ENCODE peak calls at places on chromosome 18, in nine cellular contexts. N, R, F, B, X, H, Z, D and Q are unnamed samples.

GRCh38 chr18:11760498-11761158 is 71.6 kb downstream of the GNAL start:
- DNase-seq in Z (no peak), N (no peak), D (no peak), F (no peak), R (no peak), B (no peak), H (no peak), X (no peak), Q (no peak)

GRCh38 chr18:49691177-49691608 is 122.1 kb downstream of the ACAA2 start:
- DNase-seq in N (no peak), B (peak), H (no peak), Z (peak), D (no peak), X (peak), F (no peak), R (peak), Q (no peak)

GRCh38 chr18:48845174-48845573 is 105.6 kb downstream of the SMAD7 start:
- DNase-seq in H (no peak), R (no peak), X (no peak), F (no peak), B (no peak), D (no peak), N (peak), Z (no peak), Q (no peak)

GRCh38 chr18:71028285-71028762 is 739.5 kb downstream of the SOCS6 start:
- DNase-seq in H (no peak), X (no peak), Z (no peak), D (no peak), B (no peak), N (no peak), R (no peak), F (no peak), Q (no peak)

GRCh38 chr18:55549474-55550104 is 38.4 kb downstream of the TCF4 start:
- DNase-seq in R (no peak), N (no peak), Z (no peak), X (no peak), B (no peak), D (no peak), H (no peak), F (no peak), Q (no peak)

GRCh38 chr18:45793295-45793965 is 32.0 kb upstream of the SIGLEC15 start:
- DNase-seq in X (peak), H (no peak), F (no peak), N (no peak), D (no peak), Z (peak), R (peak), B (peak), Q (no peak)

GRCh38 chr18:33817096-33817495 is 239.1 kb downstream of the ASXL3 start:
- DNase-seq in X (peak), F (no peak), B (peak), D (no peak), Z (no peak), N (no peak), R (no peak), H (no peak), Q (no peak)

GRCh38 chr18:74378179-74378682 is 62.6 kb downstream of the C18orf63 start:
- DNase-seq in N (no peak), F (no peak), H (no peak), R (no peak), Z (no peak), X (no peak), B (no peak), D (peak), Q (peak)

GRCh38 chr18:61419763-61420162 is 86.5 kb downstream of the CDH20 start:
- DNase-seq in Z (no peak), R (no peak), F (no peak), X (no peak), H (no peak), D (no peak), N (no peak), B (no peak), Q (no peak)

GRCh38 chr18:41643427-41643826 is 311.6 kb upstream of the PIK3C3 start:
- DNase-seq in H (no peak), R (no peak), F (no peak), Z (no peak), X (no peak), B (no peak), D (no peak), N (no peak), Q (no peak)

GRCh38 chr18:57660961-57661360 is 39.3 kb upstream of the NARS1 start:
- DNase-seq in H (no peak), D (no peak), F (no peak), R (peak), B (peak), Z (no peak), N (no peak), X (peak), Q (no peak)

GRCh38 chr18:48022021-48022420 is 91.6 kb upstream of the SMAD2 start:
- DNase-seq in R (no peak), B (no peak), Z (no peak), H (peak), D (no peak), X (no peak), F (no peak), N (no peak), Q (no peak)

GRCh38 chr18:60070631-60071030 is 170.8 kb downstream of the PMAIP1 start:
- DNase-seq in B (peak), H (no peak), D (no peak), Z (no peak), R (no peak), X (peak), F (no peak), N (no peak), Q (no peak)

GRCh38 chr18:60075477-60075876 is 175.7 kb downstream of the PMAIP1 start:
- DNase-seq in R (no peak), Z (no peak), B (no peak), D (no peak), X (no peak), H (no peak), N (no peak), F (no peak), Q (no peak)
- TF ChIP-seq CTCF in R (no peak), Z (peak), B (no peak), D (no peak), X (no peak), H (no peak), N (no peak), F (no peak), Q (no peak)

GRCh38 chr18:63559567-63560491 is 17.7 kb downstream of the SERPINB12 start:
- DNase-seq in B (no peak), X (no peak), Z (no peak), D (no peak), N (no peak), R (no peak), H (no peak), F (no peak), Q (no peak)
- TF ChIP-seq CTCF in B (no peak), X (no peak), Z (no peak), D (no peak), N (no peak), R (no peak), H (no peak), F (no peak), Q (no peak)

DNA sequence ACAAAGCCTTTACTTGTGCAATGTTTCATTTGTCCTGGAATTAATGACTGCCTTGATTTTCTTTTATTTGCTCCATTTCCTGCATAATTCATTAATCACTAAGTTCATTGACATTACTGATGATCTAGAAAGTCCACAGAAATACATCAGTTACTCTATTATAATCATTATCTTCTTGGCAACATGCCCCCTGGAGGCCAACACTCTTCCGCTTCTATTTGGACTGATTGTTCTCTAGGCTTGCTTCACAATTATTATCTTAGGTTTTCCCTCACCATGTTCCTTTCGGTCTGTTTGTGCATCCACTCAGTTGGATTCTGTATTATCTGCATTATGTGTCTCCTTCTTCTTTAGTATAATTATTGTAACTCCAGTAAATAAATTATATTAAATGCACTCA is 461.0 kb upstream of the CDH2 start:
- DNase-seq in R (no peak), B (no peak), X (no peak), D (no peak), H (no peak), N (no peak), Z (no peak), F (no peak), Q (no peak)
- TF ChIP-seq CTCF in R (no peak), B (no peak), X (no peak), D (peak), H (no peak), N (no peak), Z (peak), F (no peak), Q (no peak)

GRCh38 chr18:29196307-29196706 is 1019.4 kb upstream of the CDH2 start:
- DNase-seq in B (no peak), H (no peak), F (no peak), D (no peak), Z (no peak), R (no peak), N (no peak), X (no peak), Q (no peak)

GRCh38 chr18:29188760-29189159 is 1011.8 kb upstream of the CDH2 start:
- DNase-seq in X (peak), N (no peak), B (no peak), F (no peak), R (no peak), H (no peak), D (no peak), Z (no peak), Q (no peak)

GRCh38 chr18:29185801-29186200 is 1008.9 kb upstream of the CDH2 start:
- DNase-seq in F (no peak), D (no peak), N (no peak), X (no peak), R (no peak), B (no peak), H (no peak), Z (no peak), Q (no peak)

DNA sequence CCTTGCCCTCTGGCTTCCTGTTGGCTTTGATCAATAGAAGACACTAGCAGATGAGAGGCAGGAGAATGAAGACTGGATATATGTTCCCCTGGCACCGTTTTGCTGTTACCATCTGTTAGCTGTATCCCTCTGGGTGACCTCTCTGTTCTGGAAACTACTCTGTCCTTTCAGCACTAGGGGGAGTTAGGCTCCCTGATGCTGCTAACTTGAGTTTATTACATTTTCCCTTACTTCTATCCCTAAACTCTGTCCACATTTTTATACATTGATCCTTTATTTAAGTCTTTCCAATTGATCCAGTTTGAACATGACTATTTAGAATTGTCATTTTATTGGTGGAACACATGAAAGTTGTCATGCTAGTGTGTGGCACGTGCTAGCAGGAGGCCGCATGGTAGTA is 1014.3 kb upstream of the CDH2 start:
- DNase-seq in H (no peak), D (no peak), R (no peak), Z (no peak), B (peak), N (no peak), X (peak), F (no peak), Q (no peak)
- TF ChIP-seq CTCF in H (no peak), D (no peak), R (peak), Z (peak), B (peak), N (no peak), X (peak), F (no peak), Q (peak)

DNA sequence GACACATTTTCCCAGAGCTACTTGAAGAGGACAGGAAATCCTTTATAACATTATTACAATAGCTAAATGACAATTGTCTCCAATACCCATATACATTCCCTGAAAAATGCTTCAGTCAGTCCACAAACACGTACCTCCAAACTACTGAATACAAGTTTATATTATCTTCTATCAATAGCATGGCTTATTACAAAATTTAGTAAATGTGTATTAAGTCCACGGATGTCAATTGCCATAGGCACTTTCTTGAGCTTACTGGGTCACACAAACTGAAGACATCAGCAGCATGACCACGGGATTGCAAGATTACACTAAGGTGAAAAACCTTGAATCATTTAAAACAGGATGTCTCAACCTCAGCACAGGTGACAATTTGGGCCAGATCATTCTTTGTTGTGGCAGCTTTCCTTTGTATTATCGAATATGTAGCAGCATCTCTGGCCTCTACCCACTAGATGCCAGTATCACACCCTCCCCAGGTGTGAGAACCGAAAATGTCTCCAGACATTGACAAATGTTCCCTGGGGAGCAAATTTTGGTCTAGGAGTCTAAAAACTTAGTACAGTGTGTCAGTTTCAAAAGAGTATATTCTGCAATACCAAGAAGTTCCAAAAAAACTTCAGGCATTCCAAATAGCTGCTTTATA is 1.4 kb downstream of the MBD2 start:
- DNase-seq in B (no peak), Z (peak), F (no peak), N (no peak), X (no peak), D (no peak), R (no peak), H (no peak), Q (no peak)
- TF ChIP-seq CTCF in B (no peak), Z (peak), F (no peak), N (peak), X (no peak), D (peak), R (no peak), H (no peak), Q (peak)

DNA sequence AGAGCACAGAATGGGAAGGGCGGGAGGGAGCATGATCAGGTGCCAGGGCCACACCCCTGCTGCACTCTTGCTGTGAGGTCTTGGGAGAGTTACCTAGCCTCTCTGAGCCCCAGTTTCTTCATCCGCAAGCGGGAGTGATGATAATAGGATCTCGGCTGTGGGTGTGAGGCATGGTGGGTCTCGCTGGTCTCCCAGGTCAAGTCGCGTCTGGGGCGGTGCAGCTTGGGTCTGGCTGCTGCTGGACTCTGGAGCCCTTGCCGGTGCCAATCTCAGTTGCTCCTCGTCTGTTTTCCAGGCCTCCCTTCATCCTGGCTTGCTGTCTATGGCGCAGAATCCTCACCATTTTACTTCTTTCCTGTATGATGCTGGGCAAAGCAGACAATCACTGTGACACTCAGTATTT is 130.3 kb upstream of the RAB12 start:
- DNase-seq in D (no peak), X (no peak), R (no peak), N (no peak), B (no peak), Z (no peak), F (no peak), H (no peak), Q (peak)
- TF ChIP-seq CTCF in D (no peak), X (no peak), R (no peak), N (no peak), B (no peak), Z (no peak), F (no peak), H (no peak), Q (no peak)

GRCh38 chr18:66621816-66622576 is 18.1 kb upstream of the CDH19 start:
- DNase-seq in X (no peak), N (no peak), Z (no peak), R (no peak), B (no peak), H (no peak), F (no peak), D (no peak), Q (no peak)

GRCh38 chr18:66616523-66616983 is 12.7 kb upstream of the CDH19 start:
- DNase-seq in B (no peak), R (no peak), X (no peak), D (peak), Z (no peak), H (no peak), F (peak), N (no peak), Q (no peak)
- TF ChIP-seq CTCF in B (peak), R (no peak), X (no peak), D (peak), Z (no peak), H (no peak), F (peak), N (peak), Q (peak)

GRCh38 chr18:26482567-26482966 is 65.8 kb downstream of the KCTD1 start:
- DNase-seq in N (no peak), D (no peak), X (no peak), R (no peak), B (no peak), H (no peak), F (no peak), Z (no peak), Q (no peak)
- TF ChIP-seq CTCF in N (no peak), D (no peak), X (no peak), R (no peak), B (no peak), H (no peak), F (no peak), Z (no peak), Q (no peak)

GRCh38 chr18:75730249-75730648 is 302.7 kb upstream of the SMIM21 start:
- DNase-seq in X (no peak), B (no peak), Z (no peak), H (no peak), R (no peak), N (no peak), D (no peak), F (no peak), Q (no peak)

GRCh38 chr18:75728621-75729020 is 301.1 kb upstream of the SMIM21 start:
- DNase-seq in R (no peak), H (no peak), X (no peak), Z (no peak), F (no peak), B (no peak), N (no peak), D (no peak), Q (no peak)

DNA sequence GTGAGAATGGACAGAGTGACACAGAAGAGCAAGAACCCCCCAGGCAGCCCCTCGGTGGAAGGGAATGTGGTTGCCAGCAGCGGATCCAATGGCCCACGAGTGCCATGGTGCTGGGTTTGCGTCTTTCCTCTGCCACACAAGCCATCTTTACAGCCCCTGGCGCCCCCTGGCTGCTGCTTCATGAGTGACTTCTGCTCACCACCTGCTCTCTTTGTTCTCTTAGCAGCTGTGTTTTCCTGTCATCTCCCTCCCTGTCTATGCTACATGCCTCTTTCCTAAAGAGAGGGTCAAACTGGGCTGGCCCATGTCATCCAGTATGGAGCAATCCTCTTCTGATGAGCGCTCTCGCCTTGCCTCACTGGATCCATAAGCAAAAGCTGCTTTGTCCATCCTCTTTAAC is 300.0 kb upstream of the SMIM21 start:
- DNase-seq in B (peak), D (peak), X (peak), N (no peak), H (no peak), R (no peak), Z (peak), F (peak), Q (no peak)
- TF ChIP-seq CTCF in B (peak), D (peak), X (no peak), N (peak), H (no peak), R (peak), Z (peak), F (peak), Q (peak)